ENCODE peak calls at places on chromosome 19, in eight cellular contexts. Q is AG09319, Y is A549, S is B cell, L is psoas muscle, N is Peyer's patch, O is fibroblast of lung, C is right lobe of liver. I is an unnamed sample.
A peak's percentile ranks its signal among the peaks of the same experiment; 100 is the strongest.

GRCh38 chr19:508204-509150 is 1.2 kb downstream of the TPGS1 start:
- DNase-seq in L (no peak), S (no peak), O (no peak), Q (no peak), C (no peak), N (no peak), Y (no peak), I (no peak)

GRCh38 chr19:51566489-51567100 is 4.5 kb upstream of the ZNF175 start:
- DNase-seq in S (no peak), Y (no peak), N (no peak), Q (no peak), O (no peak), C (no peak), L (no peak), I (no peak)

GRCh38 chr19:21907516-21907915 is 71.5 kb upstream of the ZNF43 start:
- DNase-seq in O (no peak), C (no peak), S (no peak), Q (no peak), N (no peak), L (no peak), Y (no peak), I (no peak)

GRCh38 chr19:27689734-27690241 is 1523.2 kb downstream of the UQCRFS1 start:
- DNase-seq in S (no peak), C (no peak), Q (no peak), L (no peak), Y (no peak), N (no peak), O (no peak), I (no peak)

GRCh38 chr19:45847661-45848060 is 15.3 kb downstream of the SYMPK start:
- DNase-seq in S (no peak), Q (no peak), L (no peak), N (no peak), Y (no peak), C (no peak), O (no peak), I (no peak)

GRCh38 chr19:11581740-11582139 is 4.3 kb upstream of the ACP5 start:
- DNase-seq in S (peak; percentile 94), N (peak; percentile 86), C (no peak), O (no peak), L (no peak), Q (no peak), Y (no peak), I (peak; percentile 18)

GRCh38 chr19:6032381-6032780 is 54.4 kb upstream of the RANBP3 start:
- DNase-seq in N (no peak), Q (no peak), L (no peak), Y (no peak), C (no peak), O (no peak), S (no peak), I (no peak)

GRCh38 chr19:2488942-2489731 is 13.2 kb downstream of the GADD45B start:
- DNase-seq in O (no peak), C (peak; percentile 79), Q (no peak), S (no peak), N (peak; percentile 66), L (peak; percentile 67), Y (no peak), I (peak; percentile 51)

GRCh38 chr19:45507864-45508680 is 793 bp downstream of the VASP start:
- DNase-seq in L (peak; percentile 50), S (no peak), Y (no peak), N (peak; percentile 82), C (peak; percentile 75), Q (no peak), O (no peak), I (no peak)

GRCh38 chr19:55166530-55167268 is at the start of gene DNAAF3:
- DNase-seq in Q (peak; percentile 91), Y (peak; percentile 100), O (peak; percentile 97), C (peak; percentile 96), L (peak; percentile 90), S (no peak), N (peak; percentile 93), I (peak; percentile 99)

GRCh38 chr19:50501568-50502475 is 9.2 kb downstream of the JOSD2 start:
- DNase-seq in S (no peak), Q (no peak), C (no peak), N (no peak), O (no peak), Y (no peak), L (peak; percentile 69), I (no peak)

GRCh38 chr19:45711851-45712698 is 18.6 kb downstream of the FBXO46 start:
- DNase-seq in Q (no peak), N (no peak), Y (no peak), S (no peak), C (no peak), O (no peak), L (peak; percentile 42), I (no peak)

DNA sequence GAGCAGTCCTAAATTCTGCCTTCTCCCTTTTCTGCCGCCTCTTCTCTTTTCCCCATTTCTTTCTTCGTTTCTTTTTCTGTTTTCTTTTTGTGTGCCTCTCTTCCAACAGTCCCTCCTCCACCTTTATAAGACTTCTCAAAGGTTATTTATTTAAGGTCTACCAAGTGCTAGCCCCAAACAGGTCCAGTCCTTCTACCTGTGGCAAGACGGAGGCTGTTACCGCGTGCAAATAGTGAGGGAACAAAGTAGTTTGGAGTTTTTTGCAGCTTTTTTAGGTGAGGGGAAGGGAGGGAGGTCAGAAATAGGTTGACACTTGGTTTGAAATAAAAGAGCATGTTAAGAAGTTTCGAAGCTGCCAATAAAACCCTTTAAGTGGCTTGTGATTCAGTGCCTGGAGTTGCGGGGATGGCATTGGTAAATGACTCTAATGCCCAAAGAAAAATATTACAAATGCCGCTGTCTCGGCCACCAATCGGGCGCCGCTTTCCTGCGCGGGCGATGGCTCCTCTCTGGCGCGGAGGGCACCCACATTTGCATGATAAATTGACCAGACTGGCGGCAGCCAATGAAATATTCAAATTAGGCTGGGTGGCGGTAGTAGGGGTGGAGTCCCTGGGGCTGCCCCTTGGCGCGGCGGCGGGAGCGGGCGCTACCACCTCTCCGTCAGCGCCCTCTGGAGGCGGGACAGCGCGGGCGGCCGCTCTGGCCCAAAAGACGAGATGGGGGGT is 7.5 kb upstream of the TSHZ3 start:
- DNase-seq in N (peak; percentile 54), O (no peak), S (no peak), Q (no peak), C (peak; percentile 54), Y (no peak), L (peak; percentile 30), I (no peak)
- TF ChIP-seq CTCF in N (no peak), O (no peak), S (no peak), Q (no peak), C (peak; percentile 40), Y (no peak), L (peak; percentile 12), I (no peak)

DNA sequence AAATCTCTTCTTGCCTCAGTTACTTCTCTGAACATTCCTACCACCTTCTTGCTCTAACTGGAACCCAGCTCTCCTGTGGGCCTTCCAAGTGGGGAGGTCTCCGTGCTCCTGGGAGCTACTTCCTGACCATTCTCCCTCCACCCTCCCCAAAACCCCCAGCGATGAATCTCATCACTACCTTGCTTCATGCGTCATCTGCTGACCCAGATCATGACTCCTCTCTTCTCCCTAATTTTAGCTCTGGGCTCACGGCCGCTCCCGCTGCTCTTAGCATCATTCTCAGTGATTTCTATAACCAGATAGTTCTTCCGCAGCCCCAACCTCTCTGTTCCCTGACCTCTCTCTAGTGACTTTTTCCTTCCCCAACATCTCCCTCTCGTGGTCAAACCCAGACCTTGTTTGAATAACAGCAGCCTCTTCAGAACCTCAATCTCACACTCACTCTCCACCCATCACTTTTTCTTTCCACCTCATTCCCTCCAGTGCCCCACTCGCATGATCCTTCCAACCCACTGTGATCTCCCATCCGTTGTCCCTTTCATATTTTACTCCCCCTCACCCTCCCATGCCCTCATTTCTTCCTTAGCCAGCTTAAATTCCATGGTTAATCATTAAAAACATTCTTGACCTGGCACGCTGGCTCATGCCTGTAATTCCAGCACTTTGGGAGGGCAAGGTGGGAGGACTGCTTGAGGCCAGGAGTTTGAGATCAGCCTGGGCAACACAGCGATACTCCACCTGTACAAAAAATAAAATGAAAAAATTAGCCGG is 21.8 kb downstream of the MRPS12 start:
- DNase-seq in L (no peak), C (peak; percentile 5), O (no peak), S (peak; percentile 50), N (peak; percentile 64), Y (peak; percentile 81), Q (no peak), I (peak; percentile 16)
- TF ChIP-seq CTCF in L (no peak), C (peak; percentile 59), O (peak; percentile 12), S (peak; percentile 45), N (no peak), Y (peak; percentile 74), Q (no peak), I (no peak)

DNA sequence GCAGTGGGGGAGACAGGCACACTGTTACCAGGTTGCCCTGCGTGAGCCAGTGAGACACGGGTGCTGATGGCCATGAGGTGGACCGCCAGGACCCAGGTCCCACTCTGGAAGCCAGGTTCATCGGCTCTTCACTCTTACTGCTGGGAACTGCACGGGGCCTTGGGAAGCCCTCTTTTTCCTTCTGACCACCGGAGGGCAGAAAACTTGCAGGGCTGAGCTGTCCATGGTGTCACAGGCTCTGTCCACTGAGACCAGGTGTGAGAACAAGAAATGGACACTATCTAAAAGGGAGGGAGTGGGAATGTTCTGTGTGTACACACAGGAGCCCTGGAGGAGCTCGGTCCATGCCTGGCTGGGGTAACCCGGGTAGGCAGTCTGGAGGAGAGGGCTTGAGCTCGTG is 93.4 kb downstream of the UQCRFS1 start:
- DNase-seq in O (no peak), S (no peak), C (no peak), N (no peak), Y (no peak), L (no peak), Q (no peak), I (no peak)
- TF ChIP-seq CTCF in O (no peak), S (no peak), C (peak; percentile 5), N (no peak), Y (no peak), L (peak; percentile 34), Q (peak; percentile 21), I (no peak)

GRCh38 chr19:49411681-49412321 is 11.4 kb downstream of the PTH2 start:
- DNase-seq in L (no peak), C (no peak), S (no peak), O (no peak), N (no peak), Q (no peak), Y (no peak), I (no peak)

GRCh38 chr19:49407079-49407478 is 16.2 kb downstream of the PTH2 start:
- DNase-seq in C (no peak), O (no peak), Y (no peak), S (no peak), L (no peak), N (no peak), Q (no peak), I (no peak)

GRCh38 chr19:49407482-49408015 is 15.7 kb downstream of the PTH2 start:
- DNase-seq in N (no peak), S (no peak), O (no peak), C (no peak), Y (no peak), L (no peak), Q (no peak), I (no peak)

GRCh38 chr19:49408816-49409440 is 14.3 kb downstream of the PTH2 start:
- DNase-seq in L (no peak), S (no peak), N (no peak), C (no peak), O (no peak), Q (no peak), Y (no peak), I (no peak)

GRCh38 chr19:49409441-49410029 is 13.7 kb downstream of the PTH2 start:
- DNase-seq in S (peak; percentile 70), L (no peak), Y (no peak), N (peak; percentile 66), C (no peak), O (no peak), Q (no peak), I (no peak)
- TF ChIP-seq CTCF in S (no peak), L (no peak), Y (no peak), N (no peak), C (no peak), O (no peak), Q (no peak), I (no peak)

I was measured in fibroblast of pulmonary artery.